ENCODE peak calls at places on chromosomes 5 and 9, in four cellular contexts. E is heart left ventricle, A is WERI-Rb-1, S is kidney. J is an unnamed sample.

GRCh38 chr9:79028101-79028500 is 543.7 kb upstream of the TLE4 start:
- DNase-seq in E (no peak), A (no peak), S (no peak), J (no peak)

GRCh38 chr9:115211413-115212204 is 93.7 kb upstream of the TNC start:
- DNase-seq in E (no peak), A (no peak), S (no peak), J (no peak)

GRCh38 chr9:96006296-96006890 is 130.9 kb downstream of the ERCC6L2 start:
- DNase-seq in E (no peak), A (no peak), S (no peak), J (no peak)

GRCh38 chr9:92748233-92748497 is 16.5 kb downstream of the BICD2 start:
- DNase-seq in E (no peak), A (no peak), S (no peak), J (no peak)

GRCh38 chr5:6228257-6229250 is 149.8 kb downstream of the MED10 start:
- DNase-seq in E (no peak), A (no peak), S (no peak), J (no peak)

GRCh38 chr5:80034962-80035821 is at the start of gene THBS4:
- DNase-seq in E (peak), A (peak), S (no peak), J (peak)

GRCh38 chr5:119321569-119322311 is 34.1 kb upstream of the TNFAIP8 start:
- DNase-seq in E (no peak), A (no peak), S (no peak), J (no peak)

GRCh38 chr5:174222891-174223290 is 177.4 kb downstream of the NSG2 start:
- DNase-seq in E (no peak), A (no peak), S (no peak), J (no peak)

GRCh38 chr9:86175743-86176456 is 76.5 kb upstream of the GOLM1 start:
- DNase-seq in E (no peak), A (no peak), S (no peak), J (no peak)

GRCh38 chr5:142178651-142179050 is 70.1 kb downstream of the NDFIP1 start:
- DNase-seq in E (no peak), A (no peak), S (no peak), J (no peak)

GRCh38 chr5:54525692-54526091 is 8.1 kb downstream of the SNX18 start:
- DNase-seq in E (no peak), A (no peak), S (no peak), J (no peak)

GRCh38 chr9:130698514-130698913 is 4.9 kb downstream of the EXOSC2 start:
- DNase-seq in E (no peak), A (no peak), S (no peak), J (no peak)

GRCh38 chr9:105957830-105958229 is 263.5 kb downstream of the TMEM38B start:
- DNase-seq in E (no peak), A (no peak), S (no peak), J (no peak)

GRCh38 chr9:104682642-104683041 is 11.7 kb upstream of the OR13D1 start:
- DNase-seq in E (no peak), A (no peak), S (no peak), J (no peak)

GRCh38 chr5:160036884-160037283 is 27.9 kb downstream of the TTC1 start:
- DNase-seq in E (no peak), A (no peak), S (no peak), J (no peak)

GRCh38 chr9:129576546-129577543 is 44.1 kb downstream of the C9orf50 start:
- DNase-seq in E (peak), A (peak), S (peak), J (no peak)

GRCh38 chr9:111961575-111961974 is 65.0 kb downstream of the UGCG start:
- DNase-seq in E (no peak), A (no peak), S (peak), J (peak)

GRCh38 chr9:111959960-111960359 is 63.3 kb downstream of the UGCG start:
- DNase-seq in E (no peak), A (no peak), S (no peak), J (no peak)

GRCh38 chr9:111959468-111959941 is 62.9 kb downstream of the UGCG start:
- DNase-seq in E (no peak), A (no peak), S (peak), J (peak)

GRCh38 chr9:111962021-111962420 is 65.4 kb downstream of the UGCG start:
- DNase-seq in E (no peak), A (no peak), S (no peak), J (no peak)

GRCh38 chr9:111961011-111961410 is 64.4 kb downstream of the UGCG start:
- DNase-seq in E (no peak), A (no peak), S (no peak), J (no peak)
- H3K27ac ChIP-seq in E (no peak), A (no peak), S (no peak), J (no peak)

GRCh38 chr5:126103050-126103449 is 320.2 kb upstream of the GRAMD2B start:
- DNase-seq in E (no peak), A (no peak), S (no peak), J (no peak)

GRCh38 chr5:126098330-126099017 is 324.7 kb upstream of the GRAMD2B start:
- DNase-seq in E (no peak), A (no peak), S (no peak), J (no peak)

GRCh38 chr5:126099077-126099476 is 324.1 kb upstream of the GRAMD2B start:
- DNase-seq in E (no peak), A (no peak), S (no peak), J (no peak)

GRCh38 chr5:126101901-126102300 is 321.3 kb upstream of the GRAMD2B start:
- DNase-seq in E (no peak), A (no peak), S (no peak), J (no peak)

GRCh38 chr5:126100767-126101166 is 322.4 kb upstream of the GRAMD2B start:
- DNase-seq in E (no peak), A (no peak), S (no peak), J (no peak)
- TF ChIP-seq CTCF in E (peak), A (peak), S (no peak), J (no peak)

GRCh38 chr5:111079846-111080245 is 8.3 kb downstream of the TSLP start:
- DNase-seq in E (no peak), A (no peak), S (no peak), J (no peak)
- H3K27ac ChIP-seq in E (no peak), A (no peak), S (no peak), J (no peak)

DNA sequence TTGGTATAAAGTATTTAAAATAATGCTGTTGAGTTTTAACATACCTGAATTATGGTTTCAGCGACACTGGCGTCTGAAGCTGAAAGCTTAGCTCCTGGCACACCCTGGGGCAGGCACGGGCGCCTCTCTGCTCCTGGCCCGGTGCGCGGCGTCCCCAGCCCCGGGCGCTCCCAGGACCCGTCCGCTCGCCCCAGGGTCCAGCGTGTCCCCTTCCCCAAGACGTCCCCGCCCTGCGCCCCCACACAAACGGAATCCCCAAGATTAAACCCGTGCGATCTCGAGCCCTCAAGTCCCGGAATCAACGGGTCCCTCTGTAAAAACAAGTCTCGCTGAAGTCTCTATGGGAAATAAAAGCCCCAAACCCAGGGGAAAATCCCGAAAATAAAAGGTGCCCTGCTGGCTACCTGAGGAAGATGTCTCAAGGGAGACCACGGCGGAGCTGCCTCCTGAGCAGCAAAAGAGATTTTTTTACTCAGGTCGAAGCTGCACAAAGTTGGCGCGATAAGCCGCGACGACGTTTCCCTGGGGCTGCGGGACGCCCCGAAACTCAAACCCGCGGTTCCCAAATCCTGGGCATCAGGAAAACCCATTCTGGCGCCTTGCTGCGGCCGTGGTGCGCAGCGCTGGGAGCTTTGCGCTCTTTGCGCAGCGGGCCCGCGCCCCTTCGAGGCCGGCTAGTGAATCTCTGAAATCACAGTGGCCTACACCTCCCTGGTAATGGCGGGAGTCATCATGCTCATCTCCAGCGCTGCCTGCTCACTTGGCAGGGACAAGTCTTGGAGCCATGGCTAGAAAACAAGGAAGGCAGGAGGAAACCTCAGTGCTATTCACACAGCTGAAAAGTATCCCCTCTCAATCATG is 6.3 kb upstream of the IFNA8 start:
- DNase-seq in E (no peak), A (peak), S (peak), J (no peak)
- TF ChIP-seq CTCF in E (no peak), A (peak), S (no peak), J (no peak)

GRCh38 chr5:175521313-175521833 is 43.0 kb downstream of the SFXN1 start:
- DNase-seq in E (no peak), A (no peak), S (no peak), J (no peak)
- H3K27ac ChIP-seq in E (no peak), A (no peak), S (no peak), J (no peak)

GRCh38 chr5:154642499-154643245 is 112.5 kb upstream of the LARP1 start:
- DNase-seq in E (no peak), A (peak), S (no peak), J (no peak)
- TF ChIP-seq CTCF in E (peak), A (peak), S (peak), J (peak)

GRCh38 chr9:133126697-133127339 is 5.8 kb upstream of the RALGDS start:
- DNase-seq in E (no peak), A (no peak), S (peak), J (no peak)
- H3K27ac ChIP-seq in E (peak), A (no peak), S (peak), J (peak)

DNA sequence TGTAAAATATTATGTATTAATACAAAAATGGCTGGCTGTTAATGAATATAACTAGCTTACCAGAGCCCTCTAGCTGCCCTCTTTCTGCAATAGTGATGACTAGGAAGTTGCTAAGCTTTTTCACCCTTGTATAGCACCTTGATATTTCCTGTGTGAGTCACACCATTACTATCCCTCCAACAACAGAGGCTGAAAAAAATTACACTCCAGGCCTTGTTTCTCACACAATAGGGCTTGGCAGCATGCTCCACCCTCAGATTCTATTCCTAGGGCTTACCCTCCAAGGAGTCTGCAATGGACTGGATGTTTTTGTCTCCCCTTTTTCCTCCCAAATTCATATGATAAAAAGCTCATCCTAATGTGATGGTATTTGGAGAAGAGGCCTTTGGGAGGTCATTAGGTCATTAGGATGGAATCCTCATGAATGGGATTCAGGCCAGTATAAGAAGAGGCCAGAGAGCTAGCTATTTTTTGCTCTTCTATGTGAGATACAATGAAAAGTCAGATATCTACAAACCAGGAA is 184.6 kb upstream of the MAP1B start:
- DNase-seq in E (no peak), A (no peak), S (no peak), J (no peak)
- TF ChIP-seq CTCF in E (no peak), A (no peak), S (no peak), J (no peak)

GRCh38 chr5:151066920-151067319 is 13.9 kb downstream of the TNIP1 start:
- DNase-seq in E (no peak), A (no peak), S (no peak), J (no peak)

GRCh38 chr5:151065609-151066008 is 15.2 kb downstream of the TNIP1 start:
- DNase-seq in E (no peak), A (no peak), S (no peak), J (no peak)

GRCh38 chr5:151063590-151063989 is 17.2 kb downstream of the TNIP1 start:
- DNase-seq in E (peak), A (no peak), S (no peak), J (no peak)

GRCh38 chr5:151063136-151063544 is 17.7 kb downstream of the TNIP1 start:
- DNase-seq in E (peak), A (no peak), S (no peak), J (peak)

GRCh38 chr5:151064916-151065499 is 15.8 kb downstream of the TNIP1 start:
- DNase-seq in E (no peak), A (no peak), S (no peak), J (no peak)
- H3K27ac ChIP-seq in E (peak), A (no peak), S (peak), J (no peak)

GRCh38 chr5:110790673-110791072 is 51.9 kb downstream of the SLC25A46 start:
- DNase-seq in E (no peak), A (no peak), S (no peak), J (no peak)
- TF ChIP-seq CTCF in E (no peak), A (no peak), S (peak), J (no peak)

J was measured in pancreas.